ENCODE peak calls at places on chromosomes 6 and 20, in seven cellular contexts. One of them, this sample, is unnamed.

GRCh38 chr20:31699801-31700728 is 22.6 kb downstream of the BCL2L1 start:
- DNase-seq in HT1080: no peak
- DNase-seq in SK-N-DZ: no peak
- DNase-seq in HFFc6: no peak
- DNase-seq in neural progenitor cell: no peak
- DNase-seq in H9: no peak
- DNase-seq in IMR-90: no peak
- DNase-seq in this sample: no peak

GRCh38 chr6:16388488-16388887 is 150.1 kb downstream of the GMPR start:
- DNase-seq in HT1080: no peak
- DNase-seq in SK-N-DZ: no peak
- DNase-seq in HFFc6: peak
- DNase-seq in neural progenitor cell: no peak
- DNase-seq in H9: no peak
- DNase-seq in IMR-90: peak
- DNase-seq in this sample: no peak

GRCh38 chr6:159829515-159829914 is 29.4 kb downstream of the PNLDC1 start:
- DNase-seq in HT1080: no peak
- DNase-seq in SK-N-DZ: no peak
- DNase-seq in HFFc6: peak
- DNase-seq in neural progenitor cell: no peak
- DNase-seq in H9: no peak
- DNase-seq in IMR-90: peak
- DNase-seq in this sample: no peak

GRCh38 chr20:44467289-44467883 is 8.3 kb upstream of the TTPAL start:
- DNase-seq in HT1080: peak
- DNase-seq in SK-N-DZ: no peak
- DNase-seq in HFFc6: no peak
- DNase-seq in neural progenitor cell: peak
- DNase-seq in H9: no peak
- DNase-seq in IMR-90: no peak
- DNase-seq in this sample: peak

GRCh38 chr6:13273931-13274706 is 54.2 kb downstream of the TBC1D7 start:
- DNase-seq in HT1080: no peak
- DNase-seq in SK-N-DZ: no peak
- DNase-seq in HFFc6: no peak
- DNase-seq in neural progenitor cell: no peak
- DNase-seq in H9: no peak
- DNase-seq in IMR-90: no peak
- DNase-seq in this sample: no peak

GRCh38 chr20:62832951-62833391 is 16.1 kb downstream of the COL9A3 start:
- DNase-seq in HT1080: no peak
- DNase-seq in SK-N-DZ: no peak
- DNase-seq in HFFc6: no peak
- DNase-seq in neural progenitor cell: no peak
- DNase-seq in H9: no peak
- DNase-seq in IMR-90: no peak
- DNase-seq in this sample: peak

GRCh38 chr6:73854998-73855718 is 159.2 kb downstream of the CD109 start:
- DNase-seq in HT1080: peak
- DNase-seq in SK-N-DZ: peak
- DNase-seq in HFFc6: peak
- DNase-seq in neural progenitor cell: peak
- DNase-seq in H9: no peak
- DNase-seq in IMR-90: peak
- DNase-seq in this sample: peak

GRCh38 chr6:10202111-10202510 is 212.8 kb downstream of the TFAP2A start:
- DNase-seq in HT1080: no peak
- DNase-seq in SK-N-DZ: no peak
- DNase-seq in HFFc6: no peak
- DNase-seq in neural progenitor cell: no peak
- DNase-seq in H9: no peak
- DNase-seq in IMR-90: no peak
- DNase-seq in this sample: no peak

GRCh38 chr6:32941412-32941784 is 570 bp upstream of the HLA-DMB start:
- DNase-seq in HT1080: no peak
- DNase-seq in SK-N-DZ: peak
- DNase-seq in HFFc6: no peak
- DNase-seq in neural progenitor cell: peak
- DNase-seq in H9: no peak
- DNase-seq in IMR-90: no peak
- DNase-seq in this sample: no peak

GRCh38 chr20:17648782-17649730 is 33.0 kb downstream of the RRBP1 start:
- DNase-seq in HT1080: no peak
- DNase-seq in SK-N-DZ: no peak
- DNase-seq in HFFc6: no peak
- DNase-seq in neural progenitor cell: peak
- DNase-seq in H9: no peak
- DNase-seq in IMR-90: no peak
- DNase-seq in this sample: peak

GRCh38 chr6:11675610-11676009 is 103.0 kb downstream of the ADTRP start:
- DNase-seq in HT1080: peak
- DNase-seq in SK-N-DZ: no peak
- DNase-seq in HFFc6: peak
- DNase-seq in neural progenitor cell: no peak
- DNase-seq in H9: no peak
- DNase-seq in IMR-90: no peak
- DNase-seq in this sample: no peak

GRCh38 chr20:57759724-57760123 is 49.9 kb upstream of the PMEPA1 start:
- DNase-seq in HT1080: no peak
- DNase-seq in SK-N-DZ: no peak
- DNase-seq in HFFc6: no peak
- DNase-seq in neural progenitor cell: peak
- DNase-seq in H9: no peak
- DNase-seq in IMR-90: no peak
- DNase-seq in this sample: no peak

GRCh38 chr6:70221025-70221714 is 81.7 kb downstream of the COL9A1 start:
- DNase-seq in HT1080: peak
- DNase-seq in SK-N-DZ: peak
- DNase-seq in HFFc6: no peak
- DNase-seq in neural progenitor cell: peak
- DNase-seq in H9: no peak
- DNase-seq in IMR-90: peak
- DNase-seq in this sample: peak

GRCh38 chr6:165010556-165011535 is 298.6 kb downstream of the C6orf118 start:
- DNase-seq in HT1080: no peak
- DNase-seq in SK-N-DZ: no peak
- DNase-seq in HFFc6: no peak
- DNase-seq in neural progenitor cell: peak
- DNase-seq in H9: no peak
- DNase-seq in IMR-90: no peak
- DNase-seq in this sample: no peak

GRCh38 chr6:159996626-159997497 is 28.0 kb downstream of the IGF2R start:
- DNase-seq in HT1080: no peak
- DNase-seq in SK-N-DZ: no peak
- DNase-seq in HFFc6: no peak
- DNase-seq in neural progenitor cell: no peak
- DNase-seq in H9: no peak
- DNase-seq in IMR-90: no peak
- DNase-seq in this sample: no peak

GRCh38 chr6:170449231-170449630 is 103.9 kb downstream of the PSMB1 start:
- DNase-seq in HT1080: no peak
- DNase-seq in SK-N-DZ: no peak
- DNase-seq in HFFc6: no peak
- DNase-seq in neural progenitor cell: no peak
- DNase-seq in H9: no peak
- DNase-seq in IMR-90: peak
- DNase-seq in this sample: no peak

GRCh38 chr6:135144678-135145508 is 36.2 kb upstream of the MYB start:
- DNase-seq in HT1080: peak
- DNase-seq in SK-N-DZ: peak
- DNase-seq in HFFc6: peak
- DNase-seq in neural progenitor cell: peak
- DNase-seq in H9: no peak
- DNase-seq in IMR-90: peak
- DNase-seq in this sample: peak

GRCh38 chr6:138287144-138287955 is 69.1 kb upstream of the PBOV1 start:
- DNase-seq in HT1080: peak
- DNase-seq in SK-N-DZ: peak
- DNase-seq in HFFc6: peak
- DNase-seq in neural progenitor cell: peak
- DNase-seq in H9: peak
- DNase-seq in IMR-90: no peak
- DNase-seq in this sample: peak

GRCh38 chr6:100774681-100775080 is 106.4 kb downstream of the ASCC3 start:
- DNase-seq in HT1080: peak
- DNase-seq in SK-N-DZ: no peak
- DNase-seq in HFFc6: no peak
- DNase-seq in neural progenitor cell: no peak
- DNase-seq in H9: no peak
- DNase-seq in IMR-90: peak
- DNase-seq in this sample: no peak

GRCh38 chr6:34664270-34664971 is 32.1 kb downstream of the ILRUN start:
- DNase-seq in HT1080: peak
- DNase-seq in SK-N-DZ: no peak
- DNase-seq in HFFc6: peak
- DNase-seq in neural progenitor cell: no peak
- DNase-seq in H9: no peak
- DNase-seq in IMR-90: peak
- DNase-seq in this sample: no peak

GRCh38 chr6:158803733-158804143 is 15.4 kb downstream of the EZR start:
- DNase-seq in HT1080: peak
- DNase-seq in SK-N-DZ: no peak
- DNase-seq in HFFc6: no peak
- DNase-seq in neural progenitor cell: peak
- DNase-seq in H9: no peak
- DNase-seq in IMR-90: no peak
- DNase-seq in this sample: no peak

GRCh38 chr6:170208651-170209353 is 82.1 kb downstream of the DLL1 start:
- DNase-seq in HT1080: no peak
- DNase-seq in SK-N-DZ: no peak
- DNase-seq in HFFc6: no peak
- DNase-seq in neural progenitor cell: no peak
- DNase-seq in H9: peak
- DNase-seq in IMR-90: no peak
- DNase-seq in this sample: peak

GRCh38 chr20:21548390-21549035 is 34.6 kb upstream of the NKX2-2 start:
- DNase-seq in HT1080: no peak
- DNase-seq in SK-N-DZ: no peak
- DNase-seq in HFFc6: no peak
- DNase-seq in neural progenitor cell: no peak
- DNase-seq in H9: no peak
- DNase-seq in IMR-90: no peak
- DNase-seq in this sample: no peak

GRCh38 chr6:32167154-32167760 is 2.9 kb downstream of the EGFL8 start:
- DNase-seq in HT1080: no peak
- DNase-seq in SK-N-DZ: no peak
- DNase-seq in HFFc6: no peak
- DNase-seq in neural progenitor cell: no peak
- DNase-seq in H9: peak
- DNase-seq in IMR-90: no peak
- DNase-seq in this sample: no peak

GRCh38 chr6:116682334-116682712 is 1.3 kb downstream of the KPNA5 start:
- DNase-seq in HT1080: peak
- DNase-seq in SK-N-DZ: peak
- DNase-seq in HFFc6: no peak
- DNase-seq in neural progenitor cell: peak
- DNase-seq in H9: no peak
- DNase-seq in IMR-90: peak
- DNase-seq in this sample: peak

GRCh38 chr20:42442728-42443127 is 747.0 kb downstream of the PTPRT start:
- DNase-seq in HT1080: no peak
- DNase-seq in SK-N-DZ: no peak
- DNase-seq in HFFc6: no peak
- DNase-seq in neural progenitor cell: no peak
- DNase-seq in H9: no peak
- DNase-seq in IMR-90: no peak
- DNase-seq in this sample: no peak

GRCh38 chr6:33706136-33706725 is 5.3 kb downstream of the UQCC2 start:
- DNase-seq in HT1080: no peak
- DNase-seq in SK-N-DZ: no peak
- DNase-seq in HFFc6: no peak
- DNase-seq in neural progenitor cell: no peak
- DNase-seq in H9: no peak
- DNase-seq in IMR-90: no peak
- DNase-seq in this sample: no peak

GRCh38 chr6:42142118-42142835 is at the start of gene C6orf132:
- DNase-seq in HT1080: no peak
- DNase-seq in SK-N-DZ: no peak
- DNase-seq in HFFc6: peak
- DNase-seq in neural progenitor cell: peak
- DNase-seq in H9: peak
- DNase-seq in IMR-90: no peak
- DNase-seq in this sample: peak

GRCh38 chr6:63307581-63308246 is 12.1 kb downstream of the LGSN start:
- DNase-seq in HT1080: peak
- DNase-seq in SK-N-DZ: peak
- DNase-seq in HFFc6: peak
- DNase-seq in neural progenitor cell: peak
- DNase-seq in H9: no peak
- DNase-seq in IMR-90: peak
- DNase-seq in this sample: peak

GRCh38 chr20:10061641-10062040 is 26.9 kb downstream of the ANKEF1 start:
- DNase-seq in HT1080: no peak
- DNase-seq in SK-N-DZ: no peak
- DNase-seq in HFFc6: no peak
- DNase-seq in neural progenitor cell: no peak
- DNase-seq in H9: no peak
- DNase-seq in IMR-90: no peak
- DNase-seq in this sample: no peak

GRCh38 chr6:24838994-24839393 is 40.3 kb upstream of the ARMH2 start:
- DNase-seq in HT1080: no peak
- DNase-seq in SK-N-DZ: no peak
- DNase-seq in HFFc6: no peak
- DNase-seq in neural progenitor cell: no peak
- DNase-seq in H9: no peak
- DNase-seq in IMR-90: no peak
- DNase-seq in this sample: no peak

GRCh38 chr6:34223381-34223963 is 13.2 kb upstream of the HMGA1 start:
- DNase-seq in HT1080: no peak
- DNase-seq in SK-N-DZ: no peak
- DNase-seq in HFFc6: no peak
- DNase-seq in neural progenitor cell: no peak
- DNase-seq in H9: no peak
- DNase-seq in IMR-90: no peak
- DNase-seq in this sample: peak

GRCh38 chr6:114085206-114085605 is 114.3 kb upstream of the HDAC2 start:
- DNase-seq in HT1080: no peak
- DNase-seq in SK-N-DZ: no peak
- DNase-seq in HFFc6: peak
- DNase-seq in neural progenitor cell: no peak
- DNase-seq in H9: no peak
- DNase-seq in IMR-90: peak
- DNase-seq in this sample: no peak

This sample was measured in SK-N-SH.